ENCODE peak calls at places on chromosomes 7 and 10, in five cellular contexts. H is GM12878, S is IMR-90, N is HepG2, L is K562. Z is an unnamed sample.

GRCh38 chr10:124681091-124681490 is 63.1 kb downstream of the FAM53B start:
- DNase-seq in H (no peak), S (no peak), N (no peak), L (no peak), Z (no peak)

GRCh38 chr7:140625908-140626868 is 14.4 kb downstream of the DENND2A start:
- DNase-seq in H (no peak), S (peak), N (no peak), L (no peak), Z (peak)

GRCh38 chr7:123425246-123425645 is 109.1 kb downstream of the IQUB start:
- DNase-seq in H (no peak), S (no peak), N (peak), L (no peak), Z (no peak)

GRCh38 chr10:43201545-43202131 is 63.4 kb downstream of the CSGALNACT2 start:
- DNase-seq in H (no peak), S (no peak), N (no peak), L (no peak), Z (no peak)

GRCh38 chr7:44145419-44145968 is 4.4 kb upstream of the MYL7 start:
- DNase-seq in H (no peak), S (no peak), N (no peak), L (peak), Z (no peak)

GRCh38 chr7:45389073-45389872 is 184.9 kb upstream of the ADCY1 start:
- DNase-seq in H (no peak), S (no peak), N (no peak), L (no peak), Z (no peak)

GRCh38 chr7:127629268-127629854 is 11.4 kb upstream of the PAX4 start:
- DNase-seq in H (no peak), S (no peak), N (peak), L (peak), Z (peak)

GRCh38 chr10:57964371-57964770 is 303.3 kb downstream of the IPMK start:
- DNase-seq in H (no peak), S (peak), N (no peak), L (no peak), Z (peak)

GRCh38 chr10:119216137-119216536 is 8.8 kb downstream of the GRK5 start:
- DNase-seq in H (no peak), S (no peak), N (no peak), L (no peak), Z (no peak)

GRCh38 chr10:13890233-13890616 is 303.5 kb downstream of the PRPF18 start:
- DNase-seq in H (no peak), S (peak), N (no peak), L (no peak), Z (no peak)

GRCh38 chr10:130200156-130201042 is 64.2 kb downstream of the GLRX3 start:
- DNase-seq in H (no peak), S (no peak), N (peak), L (no peak), Z (no peak)

GRCh38 chr10:119498889-119499864 is 43.3 kb downstream of the RGS10 start:
- DNase-seq in H (no peak), S (peak), N (peak), L (no peak), Z (no peak)

GRCh38 chr10:83166344-83166743 is 973.0 kb upstream of the GHITM start:
- DNase-seq in H (no peak), S (no peak), N (no peak), L (no peak), Z (no peak)

GRCh38 chr7:139968931-139969330 is 93.8 kb downstream of the PARP12 start:
- DNase-seq in H (no peak), S (no peak), N (no peak), L (no peak), Z (no peak)

GRCh38 chr10:104822088-104822487 is 181.0 kb downstream of the SORCS3 start:
- DNase-seq in H (no peak), S (no peak), N (no peak), L (no peak), Z (no peak)

GRCh38 chr7:80724249-80724871 is 85.9 kb downstream of the CD36 start:
- DNase-seq in H (no peak), S (peak), N (peak), L (no peak), Z (no peak)

GRCh38 chr7:67738958-67739357 is 742.3 kb downstream of the TYW1 start:
- DNase-seq in H (no peak), S (no peak), N (no peak), L (no peak), Z (no peak)

GRCh38 chr10:87816842-87817178 is 1.2 kb downstream of the ATAD1 start:
- DNase-seq in H (no peak), S (no peak), N (no peak), L (no peak), Z (no peak)

GRCh38 chr10:102673961-102674511 is 29.8 kb downstream of the TRIM8 start:
- DNase-seq in H (no peak), S (peak), N (peak), L (peak), Z (no peak)

GRCh38 chr10:79165068-79165467 is 96.3 kb downstream of the ZMIZ1 start:
- DNase-seq in H (no peak), S (no peak), N (no peak), L (no peak), Z (no peak)

GRCh38 chr7:95723583-95724180 is 48.7 kb upstream of the DYNC1I1 start:
- DNase-seq in H (peak), S (peak), N (peak), L (peak), Z (peak)

GRCh38 chr7:32116436-32116835 is 46.2 kb upstream of the PDE1C start:
- DNase-seq in H (no peak), S (no peak), N (no peak), L (no peak), Z (no peak)

GRCh38 chr7:43586251-43586900 is 3.5 kb downstream of the STK17A start:
- DNase-seq in H (no peak), S (peak), N (peak), L (no peak), Z (no peak)

GRCh38 chr10:119465085-119465484 is 77.4 kb downstream of the RGS10 start:
- DNase-seq in H (no peak), S (no peak), N (no peak), L (no peak), Z (no peak)

GRCh38 chr7:104040666-104041065 is 51.2 kb upstream of the RELN start:
- DNase-seq in H (no peak), S (no peak), N (no peak), L (no peak), Z (no peak)

GRCh38 chr10:85916192-85916747 is 450.3 kb downstream of the GRID1 start:
- DNase-seq in H (no peak), S (no peak), N (no peak), L (no peak), Z (no peak)

GRCh38 chr10:72904806-72905205 is 11.3 kb downstream of the OIT3 start:
- DNase-seq in H (peak), S (no peak), N (no peak), L (no peak), Z (no peak)

GRCh38 chr10:33703897-33704825 is 369.7 kb upstream of the NRP1 start:
- DNase-seq in H (no peak), S (peak), N (no peak), L (no peak), Z (no peak)

GRCh38 chr7:141287936-141288335 is 214.1 kb downstream of the TMEM178B start:
- DNase-seq in H (no peak), S (no peak), N (no peak), L (no peak), Z (no peak)

GRCh38 chr7:142898377-142899235 is 13.1 kb upstream of the TRPV6 start:
- DNase-seq in H (no peak), S (no peak), N (no peak), L (no peak), Z (no peak)

GRCh38 chr7:45592230-45592991 is 18.2 kb downstream of the ADCY1 start:
- DNase-seq in H (no peak), S (no peak), N (no peak), L (no peak), Z (no peak)

GRCh38 chr10:69065406-69066361 is 22.2 kb upstream of the SRGN start:
- DNase-seq in H (no peak), S (peak), N (no peak), L (no peak), Z (peak)

GRCh38 chr7:33841658-33842057 is 63.7 kb upstream of the BMPER start:
- DNase-seq in H (no peak), S (peak), N (no peak), L (no peak), Z (peak)

GRCh38 chr10:66564341-66564740 is 361.5 kb upstream of the LRRTM3 start:
- DNase-seq in H (no peak), S (no peak), N (no peak), L (no peak), Z (no peak)

GRCh38 chr10:71372882-71373495 is 23.7 kb upstream of the CDH23 start:
- DNase-seq in H (peak), S (no peak), N (no peak), L (no peak), Z (no peak)

GRCh38 chr7:70657532-70657931 is 474.4 kb upstream of the GALNT17 start:
- DNase-seq in H (no peak), S (no peak), N (no peak), L (no peak), Z (no peak)

GRCh38 chr7:128755816-128756476 is 16.8 kb downstream of the CALU start:
- DNase-seq in H (no peak), S (peak), N (no peak), L (no peak), Z (no peak)

DNA sequence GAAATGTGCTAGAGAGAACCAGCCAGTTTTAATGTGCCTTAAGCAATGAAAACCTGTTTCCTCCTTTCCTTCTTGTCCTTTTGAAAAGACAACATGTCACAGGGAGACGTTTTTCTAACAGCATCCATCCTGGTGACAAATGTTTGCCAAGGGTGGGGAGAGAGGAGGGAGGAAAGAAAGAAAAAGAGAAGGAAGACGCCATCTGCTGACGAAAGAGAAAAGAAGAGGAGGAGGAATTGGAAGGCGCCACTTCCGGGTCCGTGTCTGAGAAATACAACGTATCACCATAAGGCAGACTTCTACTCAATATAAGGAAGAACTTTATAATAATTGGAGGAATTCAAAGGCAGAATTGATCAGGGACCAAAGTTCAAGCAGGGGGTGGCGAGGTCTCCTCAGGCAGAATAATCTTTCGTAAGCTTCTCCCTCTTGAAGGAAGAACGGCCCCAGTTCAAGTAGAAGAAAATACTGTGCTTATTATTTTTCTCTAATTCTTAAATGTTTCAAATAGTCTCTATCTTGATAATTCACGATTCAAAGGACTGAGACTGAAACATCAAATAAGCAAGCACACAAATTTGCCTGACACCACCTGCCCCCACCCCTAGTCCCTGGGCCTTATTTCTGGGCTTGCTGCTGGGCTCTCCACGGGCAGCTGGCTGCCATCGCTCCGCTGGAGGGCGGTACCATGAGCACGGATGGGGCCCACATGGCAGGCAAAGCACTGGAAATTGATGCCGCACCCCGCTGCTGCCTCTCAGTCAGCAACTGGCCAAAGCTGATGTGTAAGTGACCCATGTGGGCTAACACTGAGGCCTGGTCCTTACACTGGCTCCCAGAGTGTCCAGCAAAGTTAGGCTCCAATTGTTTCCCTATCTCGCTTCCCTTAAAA is 273.7 kb upstream of the KLF14 start:
- DNase-seq in H (peak), S (peak), N (peak), L (peak), Z (peak)
- TF ChIP-seq BHLHE40 in H (no peak), S (no peak), N (no peak), L (no peak), Z (no peak)

GRCh38 chr10:93573051-93573909 is 6.8 kb downstream of the FFAR4 start:
- DNase-seq in H (no peak), S (no peak), N (no peak), L (no peak), Z (no peak)
- H3K4me3 ChIP-seq in H (no peak), S (no peak), N (no peak), L (no peak), Z (no peak)

DNA sequence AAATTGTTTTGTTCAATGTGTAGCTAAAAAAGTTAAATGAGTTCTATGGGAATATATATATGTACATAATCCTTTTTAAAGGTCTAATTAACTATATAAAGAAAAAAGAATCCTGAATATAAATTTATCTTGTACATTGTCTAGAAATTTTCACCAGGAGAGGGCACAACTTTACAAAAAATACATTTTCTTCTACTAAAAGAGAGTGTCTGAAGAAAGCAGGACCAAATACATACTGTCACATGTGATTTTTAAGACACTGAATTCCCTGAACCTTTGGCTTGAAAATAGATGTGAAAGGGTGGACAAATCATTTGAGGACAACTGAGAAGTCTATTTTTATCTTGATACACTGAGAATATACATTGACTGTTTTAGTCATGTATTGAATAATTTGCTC is 204.3 kb downstream of the DGKB start:
- DNase-seq in H (no peak), S (no peak), N (no peak), L (no peak), Z (no peak)
- TF ChIP-seq BHLHE40 in H (no peak), S (no peak), N (no peak), L (no peak), Z (no peak)

GRCh38 chr7:101162551-101163280 is 2.7 kb downstream of the VGF start:
- DNase-seq in H (no peak), S (peak), N (no peak), L (peak), Z (peak)
- H3K4me3 ChIP-seq in H (peak), S (peak), N (peak), L (peak), Z (peak)

GRCh38 chr10:6400331-6400730 is 179.7 kb downstream of the PRKCQ start:
- DNase-seq in H (no peak), S (no peak), N (no peak), L (no peak), Z (no peak)

GRCh38 chr10:6399241-6399701 is 180.8 kb downstream of the PRKCQ start:
- DNase-seq in H (no peak), S (peak), N (no peak), L (no peak), Z (peak)

GRCh38 chr10:6396652-6397051 is 183.4 kb downstream of the PRKCQ start:
- DNase-seq in H (no peak), S (peak), N (no peak), L (no peak), Z (no peak)

GRCh38 chr10:6399879-6400278 is 180.2 kb downstream of the PRKCQ start:
- DNase-seq in H (no peak), S (no peak), N (no peak), L (no peak), Z (no peak)

GRCh38 chr10:6398419-6398818 is 181.7 kb downstream of the PRKCQ start:
- DNase-seq in H (no peak), S (no peak), N (no peak), L (no peak), Z (no peak)
- TF ChIP-seq BHLHE40 in H (no peak), S (no peak), N (no peak), L (no peak), Z (no peak)

GRCh38 chr10:75404335-75405200 is 3.0 kb upstream of the ZNF503 start:
- DNase-seq in H (no peak), S (no peak), N (peak), L (no peak), Z (no peak)
- H3K4me3 ChIP-seq in H (no peak), S (peak), N (peak), L (no peak), Z (peak)

DNA sequence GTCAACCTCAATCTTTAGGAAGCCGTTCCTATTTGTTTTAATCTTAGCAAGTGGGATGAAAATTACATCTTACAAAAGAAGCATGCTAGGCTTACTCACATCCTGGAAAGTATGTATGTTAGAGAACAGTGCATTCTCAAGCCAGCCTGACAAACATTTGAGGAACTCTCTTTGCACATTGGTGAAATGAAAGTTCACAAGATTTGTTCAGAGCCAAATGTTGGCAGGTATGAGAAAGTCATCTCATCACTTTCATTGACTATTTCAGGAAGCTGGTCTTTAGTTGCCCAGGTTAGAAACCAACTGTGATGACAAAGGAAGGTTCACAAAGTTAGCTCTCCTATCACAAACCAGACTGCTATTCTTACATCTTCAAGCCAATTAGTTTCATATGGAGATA is 57.1 kb downstream of the ABCB1 start:
- DNase-seq in H (no peak), S (peak), N (no peak), L (no peak), Z (no peak)
- TF ChIP-seq BHLHE40 in H (no peak), S (no peak), N (no peak), L (no peak), Z (no peak)